ENCODE peak calls at places on chromosome 9, in seven cellular contexts. X is testis, P is ecto neural progenitor cell, B is cardiac fibroblast, U is PC-9, H is RCC 7860, T is SJSA1. F is an unnamed sample.

GRCh38 chr9:21965401-21965951 is 28.7 kb downstream of the CDKN2A start:
- DNase-seq in X (peak), P (peak), B (peak), U (peak), H (no peak), T (no peak), F (no peak)

GRCh38 chr9:79695531-79696218 is 123.9 kb downstream of the TLE4 start:
- DNase-seq in X (no peak), P (no peak), B (no peak), U (no peak), H (no peak), T (no peak), F (no peak)

GRCh38 chr9:137167752-137168574 is 1.9 kb downstream of the LRRC26 start:
- DNase-seq in X (no peak), P (peak), B (no peak), U (peak), H (no peak), T (no peak), F (no peak)

GRCh38 chr9:100082786-100083185 is 16.0 kb downstream of the ERP44 start:
- DNase-seq in X (no peak), P (no peak), B (peak), U (no peak), H (no peak), T (no peak), F (no peak)

GRCh38 chr9:71665247-71665646 is 103.1 kb downstream of the CEMIP2 start:
- DNase-seq in X (no peak), P (no peak), B (peak), U (no peak), H (no peak), T (no peak), F (no peak)

GRCh38 chr9:123710299-123710698 is 219.6 kb downstream of the DENND1A start:
- DNase-seq in X (no peak), P (no peak), B (peak), U (no peak), H (peak), T (peak), F (peak)

GRCh38 chr9:117253256-117253655 is 161.6 kb downstream of the ASTN2 start:
- DNase-seq in X (peak), P (no peak), B (no peak), U (no peak), H (no peak), T (no peak), F (no peak)

GRCh38 chr9:118896356-118897000 is 472.8 kb downstream of the BRINP1 start:
- DNase-seq in X (no peak), P (no peak), B (no peak), U (no peak), H (no peak), T (no peak), F (no peak)

GRCh38 chr9:8783999-8784398 is 984.4 kb upstream of the DMAC1 start:
- DNase-seq in X (no peak), P (no peak), B (no peak), U (no peak), H (no peak), T (no peak), F (no peak)

GRCh38 chr9:131530546-131530929 is 525 bp downstream of the UCK1 start:
- DNase-seq in X (peak), P (peak), B (peak), U (peak), H (peak), T (peak), F (no peak)

GRCh38 chr9:34380511-34381315 is 4.0 kb upstream of the MYORG start:
- DNase-seq in X (peak), P (peak), B (peak), U (peak), H (no peak), T (peak), F (no peak)

GRCh38 chr9:99859395-99859980 is 37.8 kb downstream of the NR4A3 start:
- DNase-seq in X (no peak), P (peak), B (peak), U (no peak), H (no peak), T (no peak), F (no peak)

GRCh38 chr9:136387217-136387616 is 12.8 kb downstream of the SNAPC4 start:
- DNase-seq in X (no peak), P (no peak), B (no peak), U (no peak), H (no peak), T (no peak), F (no peak)

GRCh38 chr9:3969846-3970245 is 330.0 kb downstream of the GLIS3 start:
- DNase-seq in X (no peak), P (no peak), B (no peak), U (no peak), H (no peak), T (no peak), F (no peak)

F was measured in HS-27A.